ENCODE peak calls at places on chromosome 10, in ten cellular contexts. D, H, U, L, V, X, Y, E, C and S are unnamed samples.

GRCh38 chr10:11551915-11552602 is 59.4 kb downstream of the USP6NL start:
- DNase-seq in V (peak), Y (no peak), H (no peak), E (peak), L (no peak), D (no peak), X (no peak), U (no peak), C (peak), S (no peak)

GRCh38 chr10:112393827-112394226 is 19.9 kb downstream of the ACSL5 start:
- DNase-seq in C (no peak), D (no peak), X (no peak), Y (no peak), V (no peak), H (no peak), L (no peak), E (no peak), U (no peak), S (no peak)

GRCh38 chr10:787933-788651 is 98.6 kb upstream of the DIP2C start:
- DNase-seq in X (no peak), V (no peak), U (no peak), Y (peak), E (no peak), C (no peak), H (peak), L (no peak), D (no peak), S (no peak)

GRCh38 chr10:90652519-90652918 is 205.3 kb downstream of the HTR7 start:
- DNase-seq in D (no peak), E (no peak), C (no peak), X (no peak), Y (no peak), H (peak), L (no peak), U (no peak), V (no peak), S (no peak)

GRCh38 chr10:124632064-124632531 is 112.1 kb downstream of the FAM53B start:
- DNase-seq in H (peak), V (no peak), U (no peak), E (no peak), Y (no peak), C (peak), D (no peak), X (no peak), L (peak), S (no peak)

GRCh38 chr10:91635401-91636400 is 2.8 kb upstream of the PPP1R3C start:
- DNase-seq in C (peak), V (peak), D (peak), E (no peak), U (peak), H (peak), X (peak), L (no peak), Y (peak), S (peak)

GRCh38 chr10:15158448-15158847 is 10.0 kb downstream of the NMT2 start:
- DNase-seq in H (no peak), Y (no peak), E (no peak), X (no peak), V (no peak), U (no peak), L (no peak), C (no peak), D (no peak), S (no peak)

GRCh38 chr10:878895-879294 is 52.6 kb downstream of the LARP4B start:
- DNase-seq in L (no peak), E (no peak), C (no peak), X (no peak), D (no peak), U (no peak), H (no peak), V (no peak), Y (no peak), S (no peak)

GRCh38 chr10:60896715-60897114 is 47.3 kb downstream of the RHOBTB1 start:
- DNase-seq in C (no peak), E (no peak), U (no peak), L (no peak), V (no peak), D (no peak), H (no peak), Y (no peak), X (no peak), S (no peak)

GRCh38 chr10:133164816-133165555 is 5.0 kb downstream of the KNDC1 start:
- DNase-seq in V (no peak), D (no peak), E (no peak), U (no peak), Y (peak), L (no peak), C (no peak), H (no peak), X (no peak), S (no peak)

GRCh38 chr10:60312818-60313588 is 76.7 kb downstream of the ANK3 start:
- DNase-seq in X (no peak), D (no peak), L (no peak), U (no peak), H (no peak), Y (no peak), C (no peak), V (peak), E (peak), S (no peak)

GRCh38 chr10:44752451-44753441 is 158.4 kb upstream of the TMEM72 start:
- DNase-seq in X (no peak), V (peak), H (no peak), E (peak), Y (no peak), D (no peak), L (no peak), C (no peak), U (no peak), S (no peak)

GRCh38 chr10:21807162-21807561 is 196.4 kb downstream of the DNAJC1 start:
- DNase-seq in Y (no peak), V (no peak), L (no peak), H (peak), U (no peak), E (no peak), C (no peak), X (no peak), D (peak), S (no peak)

GRCh38 chr10:78296794-78297193 is 263.1 kb downstream of the RPS24 start:
- DNase-seq in D (no peak), H (no peak), E (no peak), X (no peak), Y (no peak), C (no peak), V (no peak), L (no peak), U (no peak), S (peak)

GRCh38 chr10:132173185-132173584 is 13.6 kb upstream of the DPYSL4 start:
- DNase-seq in C (no peak), L (no peak), U (no peak), E (no peak), H (no peak), V (no peak), Y (no peak), X (no peak), D (no peak), S (no peak)

GRCh38 chr10:69654376-69654775 is 24.3 kb downstream of the FAM241B start:
- DNase-seq in V (no peak), X (no peak), Y (no peak), L (no peak), H (no peak), C (no peak), D (no peak), E (no peak), U (no peak), S (no peak)

GRCh38 chr10:34222359-34222758 is 592.7 kb downstream of the PARD3 start:
- DNase-seq in H (no peak), E (no peak), D (no peak), V (no peak), X (no peak), U (no peak), C (no peak), L (no peak), Y (no peak), S (no peak)

GRCh38 chr10:97584060-97584797 is at the start of gene HOGA1:
- DNase-seq in C (peak), D (peak), E (peak), L (no peak), X (no peak), Y (no peak), H (peak), V (peak), U (no peak), S (no peak)

GRCh38 chr10:69959911-69960310 is 92.7 kb upstream of the MACROH2A2 start:
- DNase-seq in C (no peak), X (no peak), H (no peak), L (no peak), E (no peak), V (no peak), U (no peak), Y (no peak), D (no peak), S (peak)

GRCh38 chr10:30285970-30286369 is 63.1 kb downstream of the MTPAP start:
- DNase-seq in E (no peak), U (no peak), V (no peak), D (no peak), H (no peak), C (no peak), L (no peak), X (no peak), Y (no peak), S (no peak)

GRCh38 chr10:127552446-127552845 is 3.3 kb downstream of the NPS start:
- DNase-seq in L (no peak), U (no peak), H (no peak), E (no peak), Y (no peak), X (no peak), D (no peak), V (no peak), C (no peak), S (no peak)

GRCh38 chr10:17736223-17736622 is 15.8 kb upstream of the TMEM236 start:
- DNase-seq in U (no peak), C (no peak), H (no peak), L (no peak), D (no peak), V (no peak), E (no peak), Y (no peak), X (no peak), S (no peak)

GRCh38 chr10:12629767-12630165 is 280.4 kb downstream of the CAMK1D start:
- DNase-seq in E (no peak), U (no peak), Y (no peak), X (no peak), V (no peak), L (no peak), C (no peak), D (no peak), H (no peak), S (no peak)

GRCh38 chr10:43235070-43235900 is 31.6 kb downstream of the RASGEF1A start:
- DNase-seq in C (no peak), H (peak), U (no peak), X (peak), Y (peak), L (no peak), D (no peak), V (no peak), E (no peak), S (no peak)